ENCODE peak calls at places on chromosomes 11 and 22, in nine cellular contexts. One of them, this sample, is unnamed. For H3K4me1 and H3K9me3, the result is how much of the 10 kb centered on the place peaks cover.

GRCh38 chr11:20397281-20397680 is 9.8 kb downstream of the PRMT3 start:
- DNase-seq in naive thymus-derived CD4-positive, alpha-beta T cell: peak
- DNase-seq in vagina: no peak
- DNase-seq in colonic mucosa: no peak
- DNase-seq in pancreas: no peak
- DNase-seq in small intestine: peak
- DNase-seq in CD8-positive, alpha-beta T cell: no peak
- DNase-seq in transverse colon: no peak
- DNase-seq in Karpas-422: peak
- DNase-seq in this sample: peak

GRCh38 chr11:433111-433510 is 8.7 kb downstream of the ANO9 start:
- DNase-seq in colonic mucosa: no peak
- DNase-seq in pancreas: no peak
- DNase-seq in transverse colon: peak
- DNase-seq in CD8-positive, alpha-beta T cell: no peak
- DNase-seq in vagina: no peak
- DNase-seq in small intestine: no peak
- DNase-seq in naive thymus-derived CD4-positive, alpha-beta T cell: no peak
- DNase-seq in Karpas-422: no peak
- DNase-seq in this sample: no peak

GRCh38 chr22:31347251-31348008 is 1.3 kb upstream of the PATZ1 start:
- DNase-seq in CD8-positive, alpha-beta T cell: peak
- DNase-seq in naive thymus-derived CD4-positive, alpha-beta T cell: peak
- DNase-seq in Karpas-422: peak
- DNase-seq in vagina: no peak
- DNase-seq in transverse colon: peak
- DNase-seq in small intestine: peak
- DNase-seq in pancreas: peak
- DNase-seq in colonic mucosa: peak
- DNase-seq in this sample: peak

GRCh38 chr11:69131644-69132300 is 24.0 kb upstream of the SMIM38 start:
- DNase-seq in pancreas: peak
- DNase-seq in vagina: no peak
- DNase-seq in CD8-positive, alpha-beta T cell: no peak
- DNase-seq in colonic mucosa: peak
- DNase-seq in transverse colon: peak
- DNase-seq in Karpas-422: no peak
- DNase-seq in naive thymus-derived CD4-positive, alpha-beta T cell: no peak
- DNase-seq in small intestine: peak
- DNase-seq in this sample: no peak

GRCh38 chr11:44774736-44775135 is 48.0 kb downstream of the TSPAN18 start:
- DNase-seq in CD8-positive, alpha-beta T cell: no peak
- DNase-seq in vagina: no peak
- DNase-seq in pancreas: no peak
- DNase-seq in naive thymus-derived CD4-positive, alpha-beta T cell: no peak
- DNase-seq in transverse colon: no peak
- DNase-seq in small intestine: no peak
- DNase-seq in colonic mucosa: no peak
- DNase-seq in Karpas-422: no peak
- DNase-seq in this sample: no peak

GRCh38 chr11:20042025-20042639 is 118.1 kb downstream of the DBX1 start:
- DNase-seq in Karpas-422: no peak
- DNase-seq in naive thymus-derived CD4-positive, alpha-beta T cell: no peak
- DNase-seq in pancreas: no peak
- DNase-seq in vagina: no peak
- DNase-seq in colonic mucosa: no peak
- DNase-seq in CD8-positive, alpha-beta T cell: no peak
- DNase-seq in transverse colon: no peak
- DNase-seq in small intestine: no peak
- DNase-seq in this sample: no peak

GRCh38 chr22:31883989-31884388 is 60.3 kb upstream of the YWHAH start:
- DNase-seq in small intestine: no peak
- DNase-seq in Karpas-422: no peak
- DNase-seq in vagina: no peak
- DNase-seq in pancreas: no peak
- DNase-seq in transverse colon: no peak
- DNase-seq in CD8-positive, alpha-beta T cell: no peak
- DNase-seq in naive thymus-derived CD4-positive, alpha-beta T cell: no peak
- DNase-seq in colonic mucosa: no peak
- DNase-seq in this sample: no peak

GRCh38 chr11:30000986-30001385 is 15.8 kb downstream of the KCNA4 start:
- DNase-seq in transverse colon: no peak
- DNase-seq in vagina: no peak
- DNase-seq in Karpas-422: no peak
- DNase-seq in small intestine: no peak
- DNase-seq in CD8-positive, alpha-beta T cell: no peak
- DNase-seq in colonic mucosa: no peak
- DNase-seq in pancreas: no peak
- DNase-seq in naive thymus-derived CD4-positive, alpha-beta T cell: no peak
- DNase-seq in this sample: no peak

GRCh38 chr11:12285106-12285505 is 92.3 kb upstream of the PARVA start:
- DNase-seq in colonic mucosa: peak
- DNase-seq in naive thymus-derived CD4-positive, alpha-beta T cell: no peak
- DNase-seq in small intestine: no peak
- DNase-seq in CD8-positive, alpha-beta T cell: no peak
- DNase-seq in pancreas: no peak
- DNase-seq in vagina: peak
- DNase-seq in transverse colon: no peak
- DNase-seq in Karpas-422: no peak
- DNase-seq in this sample: no peak

GRCh38 chr22:30204742-30205111 is 41.8 kb downstream of the LIF start:
- DNase-seq in vagina: no peak
- DNase-seq in pancreas: no peak
- DNase-seq in naive thymus-derived CD4-positive, alpha-beta T cell: no peak
- DNase-seq in CD8-positive, alpha-beta T cell: no peak
- DNase-seq in Karpas-422: no peak
- DNase-seq in colonic mucosa: no peak
- DNase-seq in transverse colon: peak
- DNase-seq in small intestine: peak
- DNase-seq in this sample: no peak

GRCh38 chr11:20131744-20132666 is 28.3 kb downstream of the DBX1 start:
- DNase-seq in CD8-positive, alpha-beta T cell: no peak
- DNase-seq in vagina: no peak
- DNase-seq in transverse colon: peak
- DNase-seq in naive thymus-derived CD4-positive, alpha-beta T cell: peak
- DNase-seq in colonic mucosa: peak
- DNase-seq in small intestine: peak
- DNase-seq in Karpas-422: peak
- DNase-seq in pancreas: peak
- DNase-seq in this sample: peak

GRCh38 chr22:45200862-45201511 is 37.3 kb downstream of the NUP50 start:
- DNase-seq in vagina: peak
- DNase-seq in naive thymus-derived CD4-positive, alpha-beta T cell: no peak
- DNase-seq in colonic mucosa: no peak
- DNase-seq in pancreas: peak
- DNase-seq in transverse colon: no peak
- DNase-seq in Karpas-422: no peak
- DNase-seq in CD8-positive, alpha-beta T cell: no peak
- DNase-seq in small intestine: no peak
- DNase-seq in this sample: no peak
- H3K27ac ChIP-seq in vagina: no peak
- H3K27ac ChIP-seq in naive thymus-derived CD4-positive, alpha-beta T cell: no peak
- H3K27ac ChIP-seq in colonic mucosa: no peak
- H3K27ac ChIP-seq in pancreas: no peak
- H3K27ac ChIP-seq in transverse colon: peak
- H3K27ac ChIP-seq in Karpas-422: no peak
- H3K27ac ChIP-seq in CD8-positive, alpha-beta T cell: no peak
- H3K27ac ChIP-seq in small intestine: no peak
- H3K27ac ChIP-seq in this sample: no peak

GRCh38 chr11:6601041-6601461 is 2.4 kb downstream of the RRP8 start:
- DNase-seq in CD8-positive, alpha-beta T cell: no peak
- DNase-seq in small intestine: no peak
- DNase-seq in pancreas: no peak
- DNase-seq in naive thymus-derived CD4-positive, alpha-beta T cell: no peak
- DNase-seq in colonic mucosa: peak
- DNase-seq in Karpas-422: no peak
- DNase-seq in vagina: no peak
- DNase-seq in transverse colon: no peak
- DNase-seq in this sample: no peak
- H3K4me1 ChIP-seq in CD8-positive, alpha-beta T cell: under half
- H3K4me1 ChIP-seq in small intestine: under half
- H3K4me1 ChIP-seq in pancreas: under half
- H3K4me1 ChIP-seq in naive thymus-derived CD4-positive, alpha-beta T cell: under half
- H3K4me1 ChIP-seq in colonic mucosa: under half
- H3K4me1 ChIP-seq in Karpas-422: under half
- H3K4me1 ChIP-seq in vagina: under half
- H3K4me1 ChIP-seq in transverse colon: under half
- H3K4me1 ChIP-seq in this sample: under half

GRCh38 chr22:43488031-43488892 is 76.4 kb downstream of the MPPED1 start:
- DNase-seq in CD8-positive, alpha-beta T cell: no peak
- DNase-seq in transverse colon: no peak
- DNase-seq in small intestine: no peak
- DNase-seq in colonic mucosa: no peak
- DNase-seq in Karpas-422: no peak
- DNase-seq in naive thymus-derived CD4-positive, alpha-beta T cell: no peak
- DNase-seq in vagina: no peak
- DNase-seq in pancreas: no peak
- DNase-seq in this sample: no peak

GRCh38 chr22:43488937-43489336 is 77.1 kb downstream of the MPPED1 start:
- DNase-seq in pancreas: no peak
- DNase-seq in small intestine: no peak
- DNase-seq in vagina: no peak
- DNase-seq in CD8-positive, alpha-beta T cell: no peak
- DNase-seq in colonic mucosa: no peak
- DNase-seq in Karpas-422: no peak
- DNase-seq in naive thymus-derived CD4-positive, alpha-beta T cell: no peak
- DNase-seq in transverse colon: no peak
- DNase-seq in this sample: no peak

GRCh38 chr22:43491177-43491576 is 79.4 kb downstream of the MPPED1 start:
- DNase-seq in small intestine: no peak
- DNase-seq in CD8-positive, alpha-beta T cell: no peak
- DNase-seq in vagina: no peak
- DNase-seq in pancreas: no peak
- DNase-seq in colonic mucosa: no peak
- DNase-seq in transverse colon: no peak
- DNase-seq in Karpas-422: no peak
- DNase-seq in naive thymus-derived CD4-positive, alpha-beta T cell: no peak
- DNase-seq in this sample: no peak

GRCh38 chr22:43491737-43492136 is 79.9 kb downstream of the MPPED1 start:
- DNase-seq in colonic mucosa: no peak
- DNase-seq in CD8-positive, alpha-beta T cell: no peak
- DNase-seq in small intestine: no peak
- DNase-seq in pancreas: no peak
- DNase-seq in vagina: no peak
- DNase-seq in naive thymus-derived CD4-positive, alpha-beta T cell: no peak
- DNase-seq in Karpas-422: no peak
- DNase-seq in transverse colon: no peak
- DNase-seq in this sample: no peak

DNA sequence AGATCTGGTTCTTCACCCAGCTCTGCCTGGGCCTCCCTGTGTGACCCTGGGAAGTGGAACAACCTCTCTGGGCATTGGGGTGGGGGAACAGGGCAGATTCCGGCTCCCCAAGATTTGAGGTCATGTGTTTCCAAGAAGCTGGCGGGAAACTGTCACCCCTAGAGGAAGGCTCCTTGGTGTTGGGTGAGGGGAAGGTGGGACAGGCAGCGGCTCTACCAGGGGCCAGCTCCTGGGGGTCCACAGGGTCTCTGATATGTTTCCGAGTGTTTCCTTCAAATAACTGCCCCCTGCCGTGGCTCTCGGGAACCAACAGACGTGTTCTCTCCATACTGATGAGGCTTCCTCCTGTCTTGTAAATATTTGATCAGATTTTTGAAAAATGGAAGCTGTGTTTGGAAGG is 78.5 kb downstream of the MPPED1 start:
- DNase-seq in CD8-positive, alpha-beta T cell: no peak
- DNase-seq in small intestine: no peak
- DNase-seq in naive thymus-derived CD4-positive, alpha-beta T cell: no peak
- DNase-seq in pancreas: no peak
- DNase-seq in transverse colon: no peak
- DNase-seq in Karpas-422: no peak
- DNase-seq in vagina: no peak
- DNase-seq in colonic mucosa: no peak
- DNase-seq in this sample: no peak
- H3K9me3 ChIP-seq in CD8-positive, alpha-beta T cell: under half
- H3K9me3 ChIP-seq in small intestine: under half
- H3K9me3 ChIP-seq in naive thymus-derived CD4-positive, alpha-beta T cell: under half
- H3K9me3 ChIP-seq in pancreas: under half
- H3K9me3 ChIP-seq in transverse colon: under half
- H3K9me3 ChIP-seq in Karpas-422: under half
- H3K9me3 ChIP-seq in vagina: under half
- H3K9me3 ChIP-seq in colonic mucosa: under half
- H3K9me3 ChIP-seq in this sample: under half

GRCh38 chr11:16966633-16967346 is 47.4 kb downstream of the PLEKHA7 start:
- DNase-seq in transverse colon: peak
- DNase-seq in CD8-positive, alpha-beta T cell: no peak
- DNase-seq in pancreas: no peak
- DNase-seq in Karpas-422: no peak
- DNase-seq in naive thymus-derived CD4-positive, alpha-beta T cell: no peak
- DNase-seq in vagina: no peak
- DNase-seq in small intestine: peak
- DNase-seq in colonic mucosa: peak
- DNase-seq in this sample: no peak
- H3K27ac ChIP-seq in transverse colon: peak
- H3K27ac ChIP-seq in CD8-positive, alpha-beta T cell: no peak
- H3K27ac ChIP-seq in pancreas: no peak
- H3K27ac ChIP-seq in Karpas-422: no peak
- H3K27ac ChIP-seq in naive thymus-derived CD4-positive, alpha-beta T cell: no peak
- H3K27ac ChIP-seq in vagina: no peak
- H3K27ac ChIP-seq in small intestine: peak
- H3K27ac ChIP-seq in colonic mucosa: peak
- H3K27ac ChIP-seq in this sample: no peak